ENCODE peak calls at places on chromosome 5, in nine cellular contexts. D, K, N, H, Y, F, X, M and Z are unnamed samples.

GRCh38 chr5:168943999-168944398 is 356.9 kb downstream of the SLIT3 start:
- DNase-seq in H (no peak), M (no peak), F (no peak), D (no peak), Y (no peak), X (no peak), K (no peak), N (no peak), Z (no peak)

GRCh38 chr5:54611290-54611951 is 93.9 kb downstream of the SNX18 start:
- DNase-seq in N (no peak), F (no peak), H (no peak), D (no peak), Y (no peak), X (peak), K (no peak), M (no peak), Z (no peak)

GRCh38 chr5:180519098-180519497 is 24.9 kb downstream of the CNOT6 start:
- DNase-seq in Y (no peak), H (no peak), X (peak), N (no peak), K (no peak), M (no peak), F (no peak), D (no peak), Z (no peak)

GRCh38 chr5:142319560-142320426 is 5.0 kb downstream of the SPRY4 start:
- DNase-seq in X (no peak), N (no peak), F (no peak), H (no peak), Y (no peak), D (no peak), K (no peak), M (no peak), Z (no peak)

GRCh38 chr5:91018712-91019371 is 364.3 kb downstream of the ARRDC3 start:
- DNase-seq in N (no peak), D (no peak), K (no peak), X (no peak), H (no peak), Y (no peak), M (no peak), F (no peak), Z (no peak)

GRCh38 chr5:167375125-167375524 is 916.3 kb upstream of the WWC1 start:
- DNase-seq in D (no peak), Y (no peak), M (no peak), K (no peak), N (no peak), H (no peak), X (no peak), F (no peak), Z (no peak)

GRCh38 chr5:6248132-6248531 is 130.2 kb downstream of the MED10 start:
- DNase-seq in X (no peak), N (no peak), H (no peak), F (no peak), M (no peak), D (no peak), Y (no peak), K (no peak), Z (no peak)

GRCh38 chr5:176542596-176543427 is 5.6 kb upstream of the RNF44 start:
- DNase-seq in F (no peak), X (peak), M (no peak), D (no peak), N (no peak), Y (no peak), H (no peak), K (no peak), Z (no peak)

GRCh38 chr5:124748687-124749594 is 2.5 kb upstream of the ZNF608 start:
- DNase-seq in Y (no peak), N (peak), X (no peak), M (peak), F (peak), H (peak), D (peak), K (no peak), Z (no peak)

GRCh38 chr5:82111191-82111590 is 139.4 kb downstream of the ATG10 start:
- DNase-seq in Y (no peak), H (no peak), K (no peak), M (no peak), N (no peak), X (peak), D (no peak), F (no peak), Z (no peak)

GRCh38 chr5:143244990-143245389 is 158.5 kb downstream of the NR3C1 start:
- DNase-seq in F (peak), H (no peak), D (no peak), K (no peak), M (no peak), Y (no peak), N (no peak), X (peak), Z (no peak)

GRCh38 chr5:119478781-119479180 is 26.5 kb downstream of the HSD17B4 start:
- DNase-seq in M (no peak), H (no peak), D (no peak), Y (no peak), F (peak), X (peak), K (no peak), N (no peak), Z (no peak)

GRCh38 chr5:95403996-95404395 is 12.8 kb downstream of the FAM81B start:
- DNase-seq in Y (no peak), X (no peak), D (no peak), F (peak), H (peak), K (no peak), N (no peak), M (no peak), Z (no peak)

GRCh38 chr5:174098694-174099093 is 53.2 kb downstream of the NSG2 start:
- DNase-seq in K (no peak), N (no peak), M (no peak), Y (no peak), D (no peak), X (no peak), H (no peak), F (no peak), Z (no peak)

GRCh38 chr5:117713585-117714198 is 1139.1 kb upstream of the SEMA6A start:
- DNase-seq in M (no peak), N (no peak), Y (no peak), X (peak), F (no peak), D (no peak), K (no peak), H (no peak), Z (no peak)

GRCh38 chr5:176188506-176189193 is 49.6 kb upstream of the SIMC1 start:
- DNase-seq in N (no peak), F (no peak), Y (no peak), M (no peak), K (no peak), D (no peak), X (no peak), H (no peak), Z (no peak)

GRCh38 chr5:36206913-36207312 is 34.8 kb downstream of the NADK2 start:
- DNase-seq in X (no peak), N (no peak), D (no peak), K (no peak), F (no peak), M (no peak), Y (no peak), H (no peak), Z (no peak)

GRCh38 chr5:128596071-128596470 is 58.0 kb upstream of the FBN2 start:
- DNase-seq in Y (no peak), K (no peak), F (no peak), X (peak), D (no peak), H (no peak), N (no peak), M (no peak), Z (no peak)

GRCh38 chr5:32785639-32786216 is 74.6 kb downstream of the NPR3 start:
- DNase-seq in F (no peak), M (no peak), N (no peak), X (peak), Y (no peak), D (no peak), K (no peak), H (peak), Z (no peak)

GRCh38 chr5:163434410-163434866 is 3.0 kb upstream of the CCNG1 start:
- DNase-seq in K (no peak), H (no peak), M (no peak), D (peak), N (no peak), Y (peak), X (no peak), F (peak), Z (no peak)

GRCh38 chr5:131628990-131629389 is 6.0 kb downstream of the RAPGEF6 start:
- DNase-seq in H (no peak), N (no peak), X (peak), F (peak), M (no peak), K (no peak), D (no peak), Y (no peak), Z (no peak)

GRCh38 chr5:91521313-91521712 is 138.2 kb upstream of the ARRDC3 start:
- DNase-seq in D (no peak), Y (no peak), K (no peak), F (peak), M (no peak), H (no peak), X (no peak), N (no peak), Z (no peak)

GRCh38 chr5:149801307-149801985 is 71.3 kb downstream of the PPARGC1B start:
- DNase-seq in N (no peak), X (no peak), H (no peak), D (no peak), M (no peak), F (no peak), Y (no peak), K (no peak), Z (no peak)

GRCh38 chr5:53779541-53779981 is 219.1 kb downstream of the NDUFS4 start:
- DNase-seq in F (peak), X (peak), Y (no peak), N (no peak), M (no peak), D (no peak), K (no peak), H (peak), Z (no peak)

GRCh38 chr5:157603333-157604190 is 28.0 kb upstream of the ADAM19 start:
- DNase-seq in N (no peak), H (peak), Y (peak), D (no peak), M (no peak), K (peak), F (peak), X (peak), Z (peak)

GRCh38 chr5:64144429-64145215 is 21.0 kb upstream of the RNF180 start:
- DNase-seq in H (no peak), M (no peak), K (no peak), N (no peak), F (peak), Y (peak), D (no peak), X (peak), Z (no peak)

GRCh38 chr5:153520952-153521351 is 30.5 kb downstream of the GRIA1 start:
- DNase-seq in Y (no peak), F (no peak), K (no peak), M (no peak), X (peak), H (peak), D (no peak), N (no peak), Z (no peak)

GRCh38 chr5:142871880-142872200 is 101.7 kb downstream of the ARHGAP26 start:
- DNase-seq in X (peak), F (no peak), Y (no peak), D (no peak), N (peak), K (no peak), M (no peak), H (no peak), Z (no peak)